ENCODE peak calls at places on chromosomes 7 and 10, in six cellular contexts. One of them, this sample, is unnamed.

GRCh38 chr7:51242007-51242691 is 74.5 kb downstream of the COBL start:
- DNase-seq in colonic mucosa: no peak
- DNase-seq in astrocyte of the cerebellum: no peak
- DNase-seq in cardiac fibroblast: no peak
- DNase-seq in sigmoid colon: no peak
- DNase-seq in CD8-positive, alpha-beta T cell: no peak
- DNase-seq in this sample: peak

GRCh38 chr7:106283501-106283830 is 1.3 kb downstream of the NAMPT start:
- DNase-seq in colonic mucosa: no peak
- DNase-seq in astrocyte of the cerebellum: no peak
- DNase-seq in cardiac fibroblast: no peak
- DNase-seq in sigmoid colon: no peak
- DNase-seq in CD8-positive, alpha-beta T cell: no peak
- DNase-seq in this sample: peak

GRCh38 chr10:10854715-10855114 is 163.0 kb upstream of the CELF2 start:
- DNase-seq in colonic mucosa: no peak
- DNase-seq in astrocyte of the cerebellum: no peak
- DNase-seq in cardiac fibroblast: no peak
- DNase-seq in sigmoid colon: no peak
- DNase-seq in CD8-positive, alpha-beta T cell: no peak
- DNase-seq in this sample: no peak

GRCh38 chr7:80275192-80275605 is 140.6 kb downstream of the GNAI1 start:
- DNase-seq in colonic mucosa: no peak
- DNase-seq in astrocyte of the cerebellum: no peak
- DNase-seq in cardiac fibroblast: no peak
- DNase-seq in sigmoid colon: no peak
- DNase-seq in CD8-positive, alpha-beta T cell: no peak
- DNase-seq in this sample: no peak

GRCh38 chr7:43077732-43078391 is 34.6 kb upstream of the HECW1 start:
- DNase-seq in colonic mucosa: no peak
- DNase-seq in astrocyte of the cerebellum: no peak
- DNase-seq in cardiac fibroblast: peak
- DNase-seq in sigmoid colon: no peak
- DNase-seq in CD8-positive, alpha-beta T cell: no peak
- DNase-seq in this sample: peak

GRCh38 chr7:153276394-153276793 is 516.8 kb downstream of the ACTR3B start:
- DNase-seq in colonic mucosa: no peak
- DNase-seq in astrocyte of the cerebellum: no peak
- DNase-seq in cardiac fibroblast: no peak
- DNase-seq in sigmoid colon: no peak
- DNase-seq in CD8-positive, alpha-beta T cell: no peak
- DNase-seq in this sample: no peak

GRCh38 chr10:86966008-86966654 is 2.2 kb upstream of the ADIRF start:
- DNase-seq in colonic mucosa: no peak
- DNase-seq in astrocyte of the cerebellum: no peak
- DNase-seq in cardiac fibroblast: no peak
- DNase-seq in sigmoid colon: peak
- DNase-seq in CD8-positive, alpha-beta T cell: no peak
- DNase-seq in this sample: no peak

GRCh38 chr10:121597504-121598241 is 571 bp downstream of the FGFR2 start:
- DNase-seq in colonic mucosa: no peak
- DNase-seq in astrocyte of the cerebellum: no peak
- DNase-seq in cardiac fibroblast: peak
- DNase-seq in sigmoid colon: peak
- DNase-seq in CD8-positive, alpha-beta T cell: no peak
- DNase-seq in this sample: no peak

GRCh38 chr10:79628988-79629954 is 18.5 kb downstream of the SFTPA1 start:
- DNase-seq in colonic mucosa: no peak
- DNase-seq in astrocyte of the cerebellum: no peak
- DNase-seq in cardiac fibroblast: no peak
- DNase-seq in sigmoid colon: no peak
- DNase-seq in CD8-positive, alpha-beta T cell: no peak
- DNase-seq in this sample: no peak

GRCh38 chr10:75430000-75430763 is 1.2 kb upstream of the LRMDA start:
- DNase-seq in colonic mucosa: peak
- DNase-seq in astrocyte of the cerebellum: no peak
- DNase-seq in cardiac fibroblast: peak
- DNase-seq in sigmoid colon: peak
- DNase-seq in CD8-positive, alpha-beta T cell: no peak
- DNase-seq in this sample: peak

GRCh38 chr7:36083626-36084380 is 69.3 kb upstream of the EEPD1 start:
- DNase-seq in colonic mucosa: no peak
- DNase-seq in astrocyte of the cerebellum: no peak
- DNase-seq in cardiac fibroblast: no peak
- DNase-seq in sigmoid colon: no peak
- DNase-seq in CD8-positive, alpha-beta T cell: no peak
- DNase-seq in this sample: no peak

GRCh38 chr10:126227762-126228134 is 160.5 kb downstream of the ADAM12 start:
- DNase-seq in colonic mucosa: no peak
- DNase-seq in astrocyte of the cerebellum: no peak
- DNase-seq in cardiac fibroblast: peak
- DNase-seq in sigmoid colon: no peak
- DNase-seq in CD8-positive, alpha-beta T cell: no peak
- DNase-seq in this sample: peak

GRCh38 chr10:90742189-90742588 is 115.7 kb downstream of the HTR7 start:
- DNase-seq in colonic mucosa: no peak
- DNase-seq in astrocyte of the cerebellum: no peak
- DNase-seq in cardiac fibroblast: peak
- DNase-seq in sigmoid colon: no peak
- DNase-seq in CD8-positive, alpha-beta T cell: no peak
- DNase-seq in this sample: peak

GRCh38 chr10:119423510-119423874 is 119.0 kb downstream of the RGS10 start:
- DNase-seq in colonic mucosa: no peak
- DNase-seq in astrocyte of the cerebellum: no peak
- DNase-seq in cardiac fibroblast: no peak
- DNase-seq in sigmoid colon: no peak
- DNase-seq in CD8-positive, alpha-beta T cell: no peak
- DNase-seq in this sample: no peak

GRCh38 chr10:107004362-107004761 is 160.1 kb downstream of the SORCS1 start:
- DNase-seq in colonic mucosa: no peak
- DNase-seq in astrocyte of the cerebellum: no peak
- DNase-seq in cardiac fibroblast: no peak
- DNase-seq in sigmoid colon: no peak
- DNase-seq in CD8-positive, alpha-beta T cell: no peak
- DNase-seq in this sample: no peak

GRCh38 chr7:41328544-41328943 is 374.3 kb downstream of the INHBA start:
- DNase-seq in colonic mucosa: no peak
- DNase-seq in astrocyte of the cerebellum: no peak
- DNase-seq in cardiac fibroblast: no peak
- DNase-seq in sigmoid colon: no peak
- DNase-seq in CD8-positive, alpha-beta T cell: no peak
- DNase-seq in this sample: peak

GRCh38 chr10:132540456-132540855 is 2.9 kb downstream of the INPP5A start:
- DNase-seq in colonic mucosa: no peak
- DNase-seq in astrocyte of the cerebellum: no peak
- DNase-seq in cardiac fibroblast: peak
- DNase-seq in sigmoid colon: peak
- DNase-seq in CD8-positive, alpha-beta T cell: no peak
- DNase-seq in this sample: peak

GRCh38 chr10:59561397-59562121 is 148.1 kb downstream of the SLC16A9 start:
- DNase-seq in colonic mucosa: no peak
- DNase-seq in astrocyte of the cerebellum: no peak
- DNase-seq in cardiac fibroblast: peak
- DNase-seq in sigmoid colon: no peak
- DNase-seq in CD8-positive, alpha-beta T cell: no peak
- DNase-seq in this sample: peak

GRCh38 chr7:35513192-35513591 is 181.7 kb downstream of the HERPUD2 start:
- DNase-seq in colonic mucosa: no peak
- DNase-seq in astrocyte of the cerebellum: no peak
- DNase-seq in cardiac fibroblast: no peak
- DNase-seq in sigmoid colon: no peak
- DNase-seq in CD8-positive, alpha-beta T cell: no peak
- DNase-seq in this sample: no peak

GRCh38 chr7:94061316-94061715 is 57.2 kb upstream of the BET1 start:
- DNase-seq in colonic mucosa: no peak
- DNase-seq in astrocyte of the cerebellum: no peak
- DNase-seq in cardiac fibroblast: no peak
- DNase-seq in sigmoid colon: no peak
- DNase-seq in CD8-positive, alpha-beta T cell: no peak
- DNase-seq in this sample: no peak

GRCh38 chr10:17074548-17074860 is 55.1 kb downstream of the CUBN start:
- DNase-seq in colonic mucosa: no peak
- DNase-seq in astrocyte of the cerebellum: no peak
- DNase-seq in cardiac fibroblast: peak
- DNase-seq in sigmoid colon: no peak
- DNase-seq in CD8-positive, alpha-beta T cell: no peak
- DNase-seq in this sample: peak

GRCh38 chr7:152145853-152146466 is 120.5 kb downstream of the GALNT11 start:
- DNase-seq in colonic mucosa: peak
- DNase-seq in astrocyte of the cerebellum: peak
- DNase-seq in cardiac fibroblast: peak
- DNase-seq in sigmoid colon: no peak
- DNase-seq in CD8-positive, alpha-beta T cell: peak
- DNase-seq in this sample: peak

GRCh38 chr7:142540371-142540770 is 208.9 kb upstream of the PRSS1 start:
- DNase-seq in colonic mucosa: no peak
- DNase-seq in astrocyte of the cerebellum: no peak
- DNase-seq in cardiac fibroblast: no peak
- DNase-seq in sigmoid colon: no peak
- DNase-seq in CD8-positive, alpha-beta T cell: no peak
- DNase-seq in this sample: no peak

GRCh38 chr10:4061441-4061951 is 276.5 kb upstream of the KLF6 start:
- DNase-seq in colonic mucosa: peak
- DNase-seq in astrocyte of the cerebellum: no peak
- DNase-seq in cardiac fibroblast: no peak
- DNase-seq in sigmoid colon: peak
- DNase-seq in CD8-positive, alpha-beta T cell: no peak
- DNase-seq in this sample: peak

GRCh38 chr10:109934958-109935793 is 11.9 kb upstream of the XPNPEP1 start:
- DNase-seq in colonic mucosa: no peak
- DNase-seq in astrocyte of the cerebellum: peak
- DNase-seq in cardiac fibroblast: peak
- DNase-seq in sigmoid colon: no peak
- DNase-seq in CD8-positive, alpha-beta T cell: no peak
- DNase-seq in this sample: peak

GRCh38 chr7:55072251-55072650 is 53.4 kb downstream of the EGFR start:
- DNase-seq in colonic mucosa: no peak
- DNase-seq in astrocyte of the cerebellum: no peak
- DNase-seq in cardiac fibroblast: no peak
- DNase-seq in sigmoid colon: no peak
- DNase-seq in CD8-positive, alpha-beta T cell: no peak
- DNase-seq in this sample: no peak

GRCh38 chr7:90238583-90238982 is 6.4 kb upstream of the CFAP69 start:
- DNase-seq in colonic mucosa: no peak
- DNase-seq in astrocyte of the cerebellum: no peak
- DNase-seq in cardiac fibroblast: no peak
- DNase-seq in sigmoid colon: no peak
- DNase-seq in CD8-positive, alpha-beta T cell: no peak
- DNase-seq in this sample: no peak

GRCh38 chr10:123997486-123998196 is 95.8 kb downstream of the CHST15 start:
- DNase-seq in colonic mucosa: no peak
- DNase-seq in astrocyte of the cerebellum: peak
- DNase-seq in cardiac fibroblast: peak
- DNase-seq in sigmoid colon: peak
- DNase-seq in CD8-positive, alpha-beta T cell: no peak
- DNase-seq in this sample: peak

GRCh38 chr10:31134303-31134928 is 102.8 kb upstream of the ZNF438 start:
- DNase-seq in colonic mucosa: no peak
- DNase-seq in astrocyte of the cerebellum: peak
- DNase-seq in cardiac fibroblast: peak
- DNase-seq in sigmoid colon: no peak
- DNase-seq in CD8-positive, alpha-beta T cell: no peak
- DNase-seq in this sample: peak

GRCh38 chr7:3888096-3888495 is 587.0 kb downstream of the SDK1 start:
- DNase-seq in colonic mucosa: no peak
- DNase-seq in astrocyte of the cerebellum: peak
- DNase-seq in cardiac fibroblast: peak
- DNase-seq in sigmoid colon: no peak
- DNase-seq in CD8-positive, alpha-beta T cell: no peak
- DNase-seq in this sample: no peak

GRCh38 chr10:131207584-131208532 is 103.7 kb downstream of the TCERG1L start:
- DNase-seq in colonic mucosa: no peak
- DNase-seq in astrocyte of the cerebellum: no peak
- DNase-seq in cardiac fibroblast: no peak
- DNase-seq in sigmoid colon: no peak
- DNase-seq in CD8-positive, alpha-beta T cell: no peak
- DNase-seq in this sample: no peak

GRCh38 chr7:134502463-134502862 is 24.9 kb upstream of the AKR1B10 start:
- DNase-seq in colonic mucosa: peak
- DNase-seq in astrocyte of the cerebellum: no peak
- DNase-seq in cardiac fibroblast: peak
- DNase-seq in sigmoid colon: peak
- DNase-seq in CD8-positive, alpha-beta T cell: no peak
- DNase-seq in this sample: peak

GRCh38 chr7:84492128-84492527 is 297.5 kb upstream of the SEMA3A start:
- DNase-seq in colonic mucosa: no peak
- DNase-seq in astrocyte of the cerebellum: no peak
- DNase-seq in cardiac fibroblast: no peak
- DNase-seq in sigmoid colon: no peak
- DNase-seq in CD8-positive, alpha-beta T cell: no peak
- DNase-seq in this sample: no peak

DNA sequence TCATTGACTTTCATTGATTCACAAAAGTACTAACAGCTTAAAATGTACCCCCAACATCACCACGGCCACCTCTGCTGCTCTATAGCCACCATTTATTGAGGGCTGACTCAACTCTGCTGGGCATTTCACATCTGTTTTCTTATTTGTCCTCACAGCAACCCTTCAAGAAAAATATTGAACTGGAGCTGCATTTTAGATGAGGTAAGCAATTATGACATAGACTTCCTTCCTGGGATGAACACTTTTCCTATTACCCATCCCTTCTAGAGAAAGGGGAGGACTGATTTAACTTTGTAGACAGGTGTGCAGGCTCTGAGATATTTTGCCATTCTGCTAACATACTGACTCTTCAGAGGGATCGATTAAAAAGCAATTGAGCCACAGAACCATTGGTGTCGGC is 217.4 kb downstream of the CACNA2D1 start:
- DNase-seq in colonic mucosa: no peak
- DNase-seq in astrocyte of the cerebellum: no peak
- DNase-seq in cardiac fibroblast: no peak
- DNase-seq in sigmoid colon: no peak
- DNase-seq in CD8-positive, alpha-beta T cell: no peak
- DNase-seq in this sample: no peak
- TF ChIP-seq CTCF in colonic mucosa: no peak
- TF ChIP-seq CTCF in astrocyte of the cerebellum: no peak
- TF ChIP-seq CTCF in cardiac fibroblast: no peak
- TF ChIP-seq CTCF in sigmoid colon: no peak
- TF ChIP-seq CTCF in CD8-positive, alpha-beta T cell: no peak
- TF ChIP-seq CTCF in this sample: no peak

GRCh38 chr7:156058248-156058647 is 246.0 kb upstream of the SHH start:
- DNase-seq in colonic mucosa: no peak
- DNase-seq in astrocyte of the cerebellum: no peak
- DNase-seq in cardiac fibroblast: no peak
- DNase-seq in sigmoid colon: no peak
- DNase-seq in CD8-positive, alpha-beta T cell: no peak
- DNase-seq in this sample: no peak
- H3K4me3 ChIP-seq in colonic mucosa: no peak
- H3K4me3 ChIP-seq in astrocyte of the cerebellum: no peak
- H3K4me3 ChIP-seq in cardiac fibroblast: no peak
- H3K4me3 ChIP-seq in sigmoid colon: no peak
- H3K4me3 ChIP-seq in CD8-positive, alpha-beta T cell: no peak
- H3K4me3 ChIP-seq in this sample: no peak

GRCh38 chr10:70348228-70348850 is 34.1 kb downstream of the LRRC20 start:
- DNase-seq in colonic mucosa: peak
- DNase-seq in astrocyte of the cerebellum: no peak
- DNase-seq in cardiac fibroblast: peak
- DNase-seq in sigmoid colon: peak
- DNase-seq in CD8-positive, alpha-beta T cell: peak
- DNase-seq in this sample: peak
- TF ChIP-seq CTCF in colonic mucosa: peak
- TF ChIP-seq CTCF in astrocyte of the cerebellum: peak
- TF ChIP-seq CTCF in cardiac fibroblast: peak
- TF ChIP-seq CTCF in sigmoid colon: no peak
- TF ChIP-seq CTCF in CD8-positive, alpha-beta T cell: peak
- TF ChIP-seq CTCF in this sample: peak

GRCh38 chr10:60943372-60944158 is 420 bp downstream of the RHOBTB1 start:
- DNase-seq in colonic mucosa: peak
- DNase-seq in astrocyte of the cerebellum: no peak
- DNase-seq in cardiac fibroblast: peak
- DNase-seq in sigmoid colon: peak
- DNase-seq in CD8-positive, alpha-beta T cell: peak
- DNase-seq in this sample: peak
- H3K4me3 ChIP-seq in colonic mucosa: peak
- H3K4me3 ChIP-seq in astrocyte of the cerebellum: peak
- H3K4me3 ChIP-seq in cardiac fibroblast: peak
- H3K4me3 ChIP-seq in sigmoid colon: peak
- H3K4me3 ChIP-seq in CD8-positive, alpha-beta T cell: peak
- H3K4me3 ChIP-seq in this sample: peak

This sample was measured in fibroblast of the aortic adventitia.